ENCODE peak calls at places on chromosome X, in ten cellular contexts. F is GM23338; I is NCI-H510A treated with DMSO at 0.1 percent for 48 hours; J is astrocyte of the spinal cord; H is stimulated activated CD4-positive, alpha-beta T cell treated with anti-CD3 and anti-CD28 coated beads, Interleukin-4, amount 100 ng/mL, for 4 hours; D is DMS153; R is NCI-H1092; X is ELR; E is fibroblast of the conjunctiva; G is GM12892. M is an unnamed sample.

GRCh38 chrX:40099046-40099968 is 1.5 kb upstream of the BCOR start:
- DNase-seq in R (peak; percentile 66), X (peak; percentile 53), G (peak; percentile 44), E (no peak), I (peak; percentile 19), H (peak; percentile 46), F (peak; percentile 71), J (no peak), D (no peak), M (no peak)

GRCh38 chrX:45347877-45348675 is 147.4 kb upstream of the DIPK2B start:
- DNase-seq in X (peak; percentile 26), D (no peak), F (no peak), E (peak; percentile 10), R (no peak), I (no peak), G (no peak), H (no peak), J (peak; percentile 22), M (no peak)

GRCh38 chrX:129953881-129954280 is 28.6 kb upstream of the BCORL1 start:
- DNase-seq in J (no peak), E (no peak), D (no peak), H (no peak), R (no peak), F (peak; percentile 28), G (no peak), I (no peak), X (no peak), M (no peak)

GRCh38 chrX:92213781-92214180 is 434.6 kb downstream of the PCDH11X start:
- DNase-seq in I (no peak), E (no peak), H (no peak), X (peak; percentile 0), J (peak; percentile 4), D (no peak), F (no peak), G (no peak), R (no peak), M (no peak)

GRCh38 chrX:70494441-70494840 is 49.8 kb downstream of the DLG3 start:
- DNase-seq in X (peak; percentile 43), H (no peak), J (no peak), E (no peak), F (no peak), I (no peak), D (no peak), G (no peak), R (no peak), M (no peak)

GRCh38 chrX:11423362-11423818 is 130.2 kb downstream of the AMELX start:
- DNase-seq in G (no peak), X (peak; percentile 78), E (no peak), R (no peak), I (no peak), H (no peak), D (no peak), J (peak; percentile 76), F (no peak), M (peak; percentile 15)

GRCh38 chrX:57899064-57899463 is 11.2 kb downstream of the ZXDA start:
- DNase-seq in D (no peak), H (no peak), E (no peak), X (no peak), G (no peak), I (no peak), R (no peak), F (no peak), J (no peak), M (no peak)

GRCh38 chrX:122188751-122189150 is 995.3 kb upstream of the GRIA3 start:
- DNase-seq in R (no peak), X (no peak), G (no peak), E (no peak), D (no peak), I (no peak), F (no peak), J (no peak), H (no peak), M (no peak)

GRCh38 chrX:38816158-38816557 is 14.9 kb downstream of the MID1IP1 start:
- DNase-seq in H (peak; percentile 6), J (no peak), R (no peak), E (no peak), I (no peak), G (no peak), F (no peak), X (no peak), D (no peak), M (no peak)

GRCh38 chrX:136204571-136204970 is 46.6 kb downstream of the MAP7D3 start:
- DNase-seq in D (no peak), F (peak; percentile 37), I (no peak), R (no peak), J (peak; percentile 77), X (peak; percentile 65), E (peak; percentile 80), H (no peak), G (no peak), M (peak; percentile 54)

GRCh38 chrX:118346258-118347094 is 570 bp downstream of the WDR44 start:
- DNase-seq in D (no peak), J (peak; percentile 20), E (no peak), I (peak; percentile 43), G (no peak), X (peak; percentile 48), F (peak; percentile 36), R (peak; percentile 51), H (peak; percentile 47), M (peak; percentile 24)

GRCh38 chrX:153494061-153494460 is 719 bp upstream of the BGN start:
- DNase-seq in X (peak; percentile 17), R (no peak), I (no peak), F (no peak), G (no peak), D (no peak), H (no peak), J (no peak), E (no peak), M (no peak)

GRCh38 chrX:18873189-18873791 is 110.6 kb downstream of the PHKA2 start:
- DNase-seq in I (no peak), J (peak; percentile 78), E (peak; percentile 50), D (no peak), H (peak; percentile 8), R (no peak), X (peak; percentile 74), F (no peak), G (no peak), M (peak; percentile 46)

M was measured in endothelial cell of umbilical vein.